ENCODE peak calls at places on chromosome 13, in seven cellular contexts. P, U, H, K, V, B and Q are unnamed samples.

GRCh38 chr13:93736111-93736510 is 509.5 kb downstream of the GPC6 start:
- DNase-seq in H (no peak), B (no peak), P (no peak), K (no peak), V (no peak), U (no peak), Q (no peak)

GRCh38 chr13:63435668-63436275 is 2020.1 kb upstream of the PCDH20 start:
- DNase-seq in K (no peak), H (no peak), U (no peak), B (no peak), P (no peak), V (no peak), Q (no peak)

GRCh38 chr13:24887759-24888158 is 123.8 kb downstream of the RNF17 start:
- DNase-seq in V (no peak), B (no peak), K (no peak), P (no peak), U (no peak), H (no peak), Q (no peak)

GRCh38 chr13:35388979-35389378 is 87.5 kb downstream of the MAB21L1 start:
- DNase-seq in H (no peak), U (no peak), P (no peak), V (no peak), K (no peak), B (no peak), Q (no peak)

GRCh38 chr13:76600086-76600485 is 286.1 kb downstream of the KCTD12 start:
- DNase-seq in H (no peak), V (no peak), P (no peak), B (no peak), K (peak; percentile 45), U (no peak), Q (no peak)

GRCh38 chr13:89066868-89067466 is 1395.8 kb downstream of the SLITRK5 start:
- DNase-seq in B (no peak), P (no peak), H (no peak), V (peak; percentile 12), K (peak; percentile 48), U (no peak), Q (peak; percentile 49)

GRCh38 chr13:71867101-71867814 is at the start of gene DACH1:
- DNase-seq in B (peak; percentile 28), U (peak; percentile 70), P (no peak), K (peak; percentile 17), H (peak; percentile 59), V (peak; percentile 71), Q (peak; percentile 91)

GRCh38 chr13:85313761-85314503 is 485.3 kb downstream of the SLITRK6 start:
- DNase-seq in P (no peak), V (no peak), U (no peak), H (no peak), K (no peak), B (no peak), Q (no peak)

GRCh38 chr13:46721054-46721453 is 75.9 kb downstream of the ESD start:
- DNase-seq in V (peak; percentile 39), H (no peak), U (peak; percentile 32), P (no peak), B (peak; percentile 53), K (peak; percentile 68), Q (peak; percentile 52)

GRCh38 chr13:80939581-80939980 is 598.7 kb upstream of the SPRY2 start:
- DNase-seq in K (no peak), V (no peak), B (no peak), P (no peak), H (no peak), U (no peak), Q (no peak)

GRCh38 chr13:105519766-105520165 is 1015.7 kb downstream of the EFNB2 start:
- DNase-seq in B (no peak), V (no peak), K (no peak), U (no peak), P (no peak), H (no peak), Q (no peak)

GRCh38 chr13:31029129-31029528 is 96.7 kb downstream of the TEX26 start:
- DNase-seq in K (no peak), P (no peak), U (no peak), H (no peak), V (no peak), B (no peak), Q (no peak)

GRCh38 chr13:88908896-88909535 is 1237.8 kb downstream of the SLITRK5 start:
- DNase-seq in B (no peak), U (no peak), H (no peak), V (no peak), P (no peak), K (peak; percentile 12), Q (no peak)

GRCh38 chr13:99417151-99417820 is 84.0 kb upstream of the TM9SF2 start:
- DNase-seq in H (peak; percentile 37), K (no peak), P (no peak), V (no peak), B (peak; percentile 22), U (no peak), Q (no peak)

GRCh38 chr13:52851153-52851962 is 2.9 kb upstream of the PCDH8 start:
- DNase-seq in K (peak; percentile 23), P (no peak), B (peak; percentile 32), V (peak; percentile 40), U (peak; percentile 29), H (no peak), Q (peak; percentile 22)

GRCh38 chr13:111541345-111541744 is 220.9 kb downstream of the TEX29 start:
- DNase-seq in U (no peak), P (no peak), K (no peak), H (no peak), V (no peak), B (no peak), Q (no peak)

DNA sequence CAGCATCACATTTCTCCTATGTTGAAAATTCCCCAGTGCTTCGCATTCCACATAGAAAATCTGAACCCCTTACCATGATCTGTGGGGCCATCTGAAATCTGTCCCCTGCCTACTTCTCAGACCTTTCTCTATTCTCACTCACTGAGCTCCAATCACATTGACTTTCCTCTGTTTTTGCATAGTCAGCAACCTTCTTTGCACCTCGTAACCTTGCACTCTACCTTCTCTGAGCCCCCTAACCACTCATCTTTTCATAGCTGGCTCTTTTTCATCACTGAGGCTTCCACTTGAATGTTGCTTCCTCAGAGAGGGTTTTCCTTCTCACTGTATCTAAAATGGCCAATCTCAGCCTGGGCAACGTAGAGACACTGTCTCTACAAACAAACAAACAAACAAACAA is 286.3 kb downstream of the GPC5 start:
- DNase-seq in B (no peak), P (no peak), H (no peak), V (no peak), K (no peak), U (no peak), Q (no peak)
- H3K4me3 ChIP-seq in B (no peak overlapping the region), P (no peak overlapping the region), H (no peak overlapping the region), V (no peak overlapping the region), K (no peak overlapping the region), U (no peak overlapping the region), Q (no peak overlapping the region)

DNA sequence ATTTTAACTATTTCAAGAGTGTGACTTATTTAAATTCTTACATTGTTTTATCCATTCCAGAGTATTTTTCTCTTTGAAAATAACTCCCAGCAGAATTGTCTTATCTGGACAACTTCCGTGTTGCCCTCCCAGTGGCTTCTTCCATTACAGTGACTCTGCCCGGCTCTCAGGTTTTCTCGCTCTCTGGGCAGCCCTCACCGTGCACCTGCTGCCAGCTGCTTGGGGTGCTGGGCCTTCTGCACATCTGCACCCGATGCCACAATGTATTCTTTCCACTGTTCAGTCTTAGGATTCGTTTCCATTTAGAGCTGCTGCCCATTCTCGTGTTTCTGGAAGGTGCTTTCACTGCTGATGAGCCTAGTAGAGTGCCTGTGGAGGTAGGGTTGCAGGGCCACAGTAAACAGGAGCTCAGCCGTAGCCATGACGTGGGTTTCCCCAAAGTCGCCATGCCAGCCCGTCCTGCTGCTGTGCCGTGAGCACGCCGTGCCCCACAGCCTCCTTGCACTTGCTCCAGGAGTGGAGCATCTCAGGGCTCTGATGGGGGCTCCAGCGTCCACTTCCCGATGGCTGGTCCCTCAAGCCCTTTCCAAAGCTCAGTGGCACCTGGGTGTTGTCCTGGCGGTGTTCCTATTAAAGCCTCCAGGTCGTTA is 46.1 kb upstream of the DCUN1D2 start:
- DNase-seq in V (no peak), H (peak; percentile 39), P (no peak), K (no peak), U (no peak), B (no peak), Q (no peak)
- H3K4me1 ChIP-seq in V (peaks cover 5% of the 10 kb centered on the region), H (no peaks in the 10 kb centered on the region), P (no peaks in the 10 kb centered on the region), K (no peaks in the 10 kb centered on the region), U (no peaks in the 10 kb centered on the region), B (no peaks in the 10 kb centered on the region), Q (no peaks in the 10 kb centered on the region)

GRCh38 chr13:102869948-102870676 is 24.3 kb downstream of the ERCC5 start:
- DNase-seq in P (no peak), H (no peak), U (no peak), B (no peak), V (no peak), K (no peak), Q (no peak)

GRCh38 chr13:102872131-102872530 is 26.3 kb downstream of the ERCC5 start:
- DNase-seq in B (no peak), P (no peak), H (no peak), K (no peak), V (no peak), U (no peak), Q (no peak)

GRCh38 chr13:102872531-102872930 is 26.7 kb downstream of the ERCC5 start:
- DNase-seq in H (no peak), B (no peak), V (no peak), K (no peak), P (no peak), U (no peak), Q (no peak)

GRCh38 chr13:102870677-102871415 is 25.0 kb downstream of the ERCC5 start:
- DNase-seq in B (peak; percentile 56), H (no peak), K (peak; percentile 57), V (peak; percentile 48), P (no peak), U (peak; percentile 54), Q (peak; percentile 67)

GRCh38 chr13:102873653-102874052 is 27.8 kb downstream of the ERCC5 start:
- DNase-seq in P (no peak), V (no peak), H (no peak), B (no peak), K (no peak), U (no peak), Q (peak; percentile 37)
- H3K36me3 ChIP-seq in P (peaks cover 63% of the 10 kb centered on the region), V (peaks cover 40% of the 10 kb centered on the region), H (peaks cover 4% of the 10 kb centered on the region), B (peaks cover 77% of the 10 kb centered on the region), K (peaks cover 67% of the 10 kb centered on the region), U (peaks cover 24% of the 10 kb centered on the region), Q (peaks cover 22% of the 10 kb centered on the region)

DNA sequence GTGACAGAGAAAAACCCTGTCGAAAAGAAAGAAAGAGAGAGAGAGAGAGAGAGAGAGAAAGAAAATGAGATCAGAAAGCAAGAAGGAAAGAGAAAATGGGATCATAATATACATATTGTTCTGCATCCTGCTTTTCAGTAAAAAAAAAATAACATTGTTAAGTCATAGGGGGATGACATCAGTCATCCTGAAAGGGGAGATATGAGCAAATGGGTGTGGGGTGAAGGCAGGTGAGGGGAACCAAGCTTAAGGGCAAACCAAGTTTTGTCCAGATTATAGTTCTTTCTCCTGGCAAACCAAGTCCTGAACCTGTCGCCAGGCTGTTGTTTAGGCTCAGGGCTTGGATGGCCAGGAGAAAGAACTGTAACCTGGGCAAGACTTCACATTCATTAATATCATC is 92.6 kb upstream of the TMTC4 start:
- DNase-seq in H (no peak), B (no peak), U (no peak), K (no peak), V (no peak), P (no peak), Q (no peak)
- H3K4me3 ChIP-seq in H (no peak overlapping the region), B (no peak overlapping the region), U (no peak overlapping the region), K (no peak overlapping the region), V (no peak overlapping the region), P (no peak overlapping the region), Q (no peak overlapping the region)

GRCh38 chr13:59479629-59480028 is 684.1 kb downstream of the DIAPH3 start:
- DNase-seq in V (no peak), H (no peak), U (no peak), P (no peak), K (no peak), B (no peak), Q (no peak)
- H3K4me1 ChIP-seq in V (peaks cover 7% of the 10 kb centered on the region), H (no peaks in the 10 kb centered on the region), U (peaks cover 11% of the 10 kb centered on the region), P (no peaks in the 10 kb centered on the region), K (no peaks in the 10 kb centered on the region), B (peaks cover 9% of the 10 kb centered on the region), Q (no peaks in the 10 kb centered on the region)